ENCODE peak calls at places on chromosomes 3 and 15, in six cellular contexts. One of them, this sample, is unnamed.

GRCh38 chr3:96209703-96210102 is 604.7 kb upstream of the EPHA6 start:
- DNase-seq in HCT116: no peak
- DNase-seq in hepatocyte: peak
- DNase-seq in PC-9: no peak
- DNase-seq in H1: no peak
- DNase-seq in K562: no peak
- DNase-seq in this sample: no peak

GRCh38 chr15:37372064-37372463 is 271.7 kb upstream of the MEIS2 start:
- DNase-seq in H1: no peak
- DNase-seq in HCT116: no peak
- DNase-seq in K562: no peak
- DNase-seq in hepatocyte: peak
- DNase-seq in PC-9: no peak
- DNase-seq in this sample: no peak

GRCh38 chr15:74917676-74918075 is 11.0 kb upstream of the FAM219B start:
- DNase-seq in K562: no peak
- DNase-seq in hepatocyte: no peak
- DNase-seq in HCT116: no peak
- DNase-seq in H1: no peak
- DNase-seq in PC-9: no peak
- DNase-seq in this sample: no peak

GRCh38 chr3:39147711-39148115 is 5.7 kb downstream of the CSRNP1 start:
- DNase-seq in hepatocyte: peak
- DNase-seq in HCT116: no peak
- DNase-seq in H1: no peak
- DNase-seq in K562: no peak
- DNase-seq in PC-9: no peak
- DNase-seq in this sample: no peak

GRCh38 chr15:101536875-101537405 is 47.4 kb upstream of the PCSK6 start:
- DNase-seq in HCT116: no peak
- DNase-seq in K562: no peak
- DNase-seq in H1: no peak
- DNase-seq in hepatocyte: no peak
- DNase-seq in PC-9: no peak
- DNase-seq in this sample: no peak

GRCh38 chr3:30475038-30475808 is 131.2 kb upstream of the TGFBR2 start:
- DNase-seq in hepatocyte: no peak
- DNase-seq in K562: no peak
- DNase-seq in HCT116: no peak
- DNase-seq in H1: no peak
- DNase-seq in PC-9: no peak
- DNase-seq in this sample: no peak

GRCh38 chr3:133152056-133152455 is 113.9 kb downstream of the TMEM108 start:
- DNase-seq in K562: no peak
- DNase-seq in H1: no peak
- DNase-seq in PC-9: no peak
- DNase-seq in HCT116: no peak
- DNase-seq in hepatocyte: peak
- DNase-seq in this sample: no peak

GRCh38 chr3:118144919-118145318 is 889.7 kb downstream of the IGSF11 start:
- DNase-seq in HCT116: no peak
- DNase-seq in H1: no peak
- DNase-seq in PC-9: no peak
- DNase-seq in K562: no peak
- DNase-seq in hepatocyte: no peak
- DNase-seq in this sample: no peak

GRCh38 chr3:63092545-63092944 is 185.6 kb upstream of the SYNPR start:
- DNase-seq in HCT116: no peak
- DNase-seq in PC-9: no peak
- DNase-seq in K562: no peak
- DNase-seq in hepatocyte: no peak
- DNase-seq in H1: no peak
- DNase-seq in this sample: no peak

GRCh38 chr3:63993653-63994079 is 29.6 kb downstream of the PSMD6 start:
- DNase-seq in PC-9: peak
- DNase-seq in HCT116: peak
- DNase-seq in H1: peak
- DNase-seq in K562: peak
- DNase-seq in hepatocyte: peak
- DNase-seq in this sample: no peak

GRCh38 chr3:36677331-36678007 is 86.9 kb downstream of the DCLK3 start:
- DNase-seq in K562: no peak
- DNase-seq in PC-9: peak
- DNase-seq in HCT116: peak
- DNase-seq in hepatocyte: no peak
- DNase-seq in H1: no peak
- DNase-seq in this sample: no peak

GRCh38 chr3:186413615-186414415 is 51.8 kb upstream of the DGKG start:
- DNase-seq in H1: peak
- DNase-seq in HCT116: no peak
- DNase-seq in K562: no peak
- DNase-seq in PC-9: peak
- DNase-seq in hepatocyte: peak
- DNase-seq in this sample: peak

GRCh38 chr3:172355836-172356235 is 92.4 kb downstream of the GHSR start:
- DNase-seq in K562: no peak
- DNase-seq in H1: no peak
- DNase-seq in HCT116: peak
- DNase-seq in PC-9: peak
- DNase-seq in hepatocyte: peak
- DNase-seq in this sample: no peak

GRCh38 chr3:113205481-113205880 is 5.9 kb upstream of the BOC start:
- DNase-seq in HCT116: no peak
- DNase-seq in H1: no peak
- DNase-seq in PC-9: no peak
- DNase-seq in hepatocyte: no peak
- DNase-seq in K562: no peak
- DNase-seq in this sample: no peak

GRCh38 chr3:69411331-69411730 is 25.4 kb upstream of the FRMD4B start:
- DNase-seq in hepatocyte: no peak
- DNase-seq in H1: no peak
- DNase-seq in HCT116: no peak
- DNase-seq in K562: no peak
- DNase-seq in PC-9: no peak
- DNase-seq in this sample: no peak

GRCh38 chr3:19348929-19349564 is 200.7 kb downstream of the KCNH8 start:
- DNase-seq in PC-9: no peak
- DNase-seq in hepatocyte: peak
- DNase-seq in H1: no peak
- DNase-seq in K562: peak
- DNase-seq in HCT116: peak
- DNase-seq in this sample: no peak

GRCh38 chr3:55826731-55827496 is 339.8 kb upstream of the WNT5A start:
- DNase-seq in H1: no peak
- DNase-seq in hepatocyte: no peak
- DNase-seq in K562: no peak
- DNase-seq in HCT116: no peak
- DNase-seq in PC-9: no peak
- DNase-seq in this sample: no peak

GRCh38 chr3:126961791-126962461 is 21.0 kb upstream of the PLXNA1 start:
- DNase-seq in HCT116: no peak
- DNase-seq in K562: peak
- DNase-seq in H1: no peak
- DNase-seq in hepatocyte: no peak
- DNase-seq in PC-9: no peak
- DNase-seq in this sample: no peak

GRCh38 chr3:170383567-170383966 is 26.1 kb downstream of the SKIL start:
- DNase-seq in K562: no peak
- DNase-seq in hepatocyte: no peak
- DNase-seq in HCT116: no peak
- DNase-seq in H1: no peak
- DNase-seq in PC-9: no peak
- DNase-seq in this sample: no peak

GRCh38 chr15:39426552-39427532 is 154.0 kb upstream of the THBS1 start:
- DNase-seq in K562: no peak
- DNase-seq in HCT116: no peak
- DNase-seq in H1: no peak
- DNase-seq in hepatocyte: peak
- DNase-seq in PC-9: no peak
- DNase-seq in this sample: no peak

GRCh38 chr3:54968546-54969172 is 40.8 kb upstream of the LRTM1 start:
- DNase-seq in HCT116: no peak
- DNase-seq in PC-9: no peak
- DNase-seq in hepatocyte: no peak
- DNase-seq in K562: no peak
- DNase-seq in H1: no peak
- DNase-seq in this sample: no peak

GRCh38 chr3:170585008-170585936 is 603 bp downstream of the SLC7A14 start:
- DNase-seq in PC-9: no peak
- DNase-seq in HCT116: no peak
- DNase-seq in H1: no peak
- DNase-seq in hepatocyte: no peak
- DNase-seq in K562: no peak
- DNase-seq in this sample: no peak

GRCh38 chr15:23646165-23647000 is 1.3 kb downstream of the MAGEL2 start:
- DNase-seq in HCT116: no peak
- DNase-seq in K562: no peak
- DNase-seq in hepatocyte: peak
- DNase-seq in H1: no peak
- DNase-seq in PC-9: no peak
- DNase-seq in this sample: no peak
- TF ChIP-seq EZH2 in HCT116: no peak
- TF ChIP-seq EZH2 in K562: no peak
- TF ChIP-seq EZH2 in hepatocyte: no peak
- TF ChIP-seq EZH2 in H1: no peak
- TF ChIP-seq EZH2 in PC-9: no peak
- TF ChIP-seq EZH2 in this sample: no peak

DNA sequence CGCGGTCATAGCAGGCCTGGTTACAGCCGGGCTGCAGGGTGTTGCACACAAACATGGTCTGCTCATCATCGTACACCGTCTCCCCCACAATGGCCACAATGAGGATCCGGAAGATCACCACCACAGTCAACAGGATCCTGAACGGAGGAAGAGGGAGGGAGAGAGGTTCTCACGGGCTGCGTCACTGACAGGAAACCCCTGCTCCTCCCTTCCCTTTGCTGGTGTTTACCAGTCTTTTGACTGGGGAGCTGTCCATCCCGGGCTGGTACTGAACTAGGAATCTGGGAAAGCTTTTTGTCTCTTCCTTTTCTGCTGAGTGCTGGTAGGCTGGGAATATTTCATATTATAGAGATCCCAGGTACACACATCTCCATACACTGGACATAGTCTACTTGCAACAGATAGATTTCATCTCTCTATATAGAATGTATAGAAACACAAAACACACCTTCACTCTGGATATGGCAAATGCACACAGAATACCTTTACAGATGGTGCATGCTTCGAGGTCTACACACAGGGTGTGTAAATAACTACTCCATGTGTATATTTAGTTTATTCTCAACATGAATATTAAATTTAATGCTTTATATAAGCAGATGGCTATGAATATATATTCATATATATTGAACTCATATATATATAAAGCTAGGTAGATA is 1.4 kb downstream of the GJD2 start:
- DNase-seq in HCT116: no peak
- DNase-seq in K562: peak
- DNase-seq in hepatocyte: peak
- DNase-seq in PC-9: no peak
- DNase-seq in H1: peak
- DNase-seq in this sample: peak
- TF ChIP-seq EZH2 in HCT116: no peak
- TF ChIP-seq EZH2 in K562: no peak
- TF ChIP-seq EZH2 in hepatocyte: no peak
- TF ChIP-seq EZH2 in PC-9: no peak
- TF ChIP-seq EZH2 in H1: no peak
- TF ChIP-seq EZH2 in this sample: no peak

DNA sequence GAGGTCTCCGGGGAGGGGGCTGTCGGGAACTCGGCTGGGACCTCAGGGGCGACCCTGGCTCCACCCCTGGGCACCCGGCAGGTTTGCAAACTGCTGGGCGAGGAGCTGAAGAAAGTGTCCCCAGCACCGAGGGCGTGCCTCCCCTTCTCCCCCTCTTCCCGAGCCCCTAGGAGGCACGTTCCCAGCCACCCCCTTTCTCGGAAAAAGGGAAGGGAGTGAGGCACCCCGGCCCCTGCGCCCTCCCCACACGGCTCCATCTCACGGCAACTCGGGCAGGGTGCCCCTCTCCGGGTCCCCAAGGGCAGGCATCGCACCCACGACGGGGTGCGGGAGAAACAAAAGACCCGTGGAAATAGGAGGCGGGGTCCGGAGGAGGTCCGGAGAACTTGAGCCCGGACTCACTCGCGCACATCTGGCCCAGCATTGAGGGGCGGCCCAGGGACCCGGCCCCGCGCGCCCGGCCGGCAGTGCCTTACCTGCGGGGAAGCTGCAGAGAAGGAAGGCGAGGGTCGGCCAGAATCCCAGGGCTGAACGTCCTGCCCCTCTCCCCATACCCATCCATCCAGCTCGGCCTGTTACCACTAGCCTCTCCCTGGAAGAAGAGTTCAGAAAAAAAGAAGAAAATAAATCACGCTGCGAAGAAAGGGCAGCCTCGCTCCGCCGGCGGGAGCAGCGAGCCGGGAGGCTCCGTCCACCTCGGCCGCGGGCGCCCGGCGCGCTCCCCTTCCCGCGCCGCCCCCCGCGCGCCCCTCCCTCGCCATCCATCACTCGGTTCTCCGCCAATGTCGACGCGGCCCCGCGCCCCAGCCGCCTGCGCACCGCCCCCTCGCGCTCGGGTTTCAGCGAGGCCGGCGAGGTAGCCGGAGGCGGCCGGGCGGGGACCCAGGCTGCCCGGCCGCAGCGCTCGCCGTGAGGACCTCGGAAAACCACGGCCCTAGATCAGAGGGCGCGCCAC is 16.3 kb downstream of the RGMA start:
- DNase-seq in HCT116: peak
- DNase-seq in hepatocyte: peak
- DNase-seq in PC-9: peak
- DNase-seq in K562: peak
- DNase-seq in H1: no peak
- DNase-seq in this sample: no peak
- TF ChIP-seq EZH2 in HCT116: no peak
- TF ChIP-seq EZH2 in hepatocyte: no peak
- TF ChIP-seq EZH2 in PC-9: no peak
- TF ChIP-seq EZH2 in K562: no peak
- TF ChIP-seq EZH2 in H1: no peak
- TF ChIP-seq EZH2 in this sample: no peak

DNA sequence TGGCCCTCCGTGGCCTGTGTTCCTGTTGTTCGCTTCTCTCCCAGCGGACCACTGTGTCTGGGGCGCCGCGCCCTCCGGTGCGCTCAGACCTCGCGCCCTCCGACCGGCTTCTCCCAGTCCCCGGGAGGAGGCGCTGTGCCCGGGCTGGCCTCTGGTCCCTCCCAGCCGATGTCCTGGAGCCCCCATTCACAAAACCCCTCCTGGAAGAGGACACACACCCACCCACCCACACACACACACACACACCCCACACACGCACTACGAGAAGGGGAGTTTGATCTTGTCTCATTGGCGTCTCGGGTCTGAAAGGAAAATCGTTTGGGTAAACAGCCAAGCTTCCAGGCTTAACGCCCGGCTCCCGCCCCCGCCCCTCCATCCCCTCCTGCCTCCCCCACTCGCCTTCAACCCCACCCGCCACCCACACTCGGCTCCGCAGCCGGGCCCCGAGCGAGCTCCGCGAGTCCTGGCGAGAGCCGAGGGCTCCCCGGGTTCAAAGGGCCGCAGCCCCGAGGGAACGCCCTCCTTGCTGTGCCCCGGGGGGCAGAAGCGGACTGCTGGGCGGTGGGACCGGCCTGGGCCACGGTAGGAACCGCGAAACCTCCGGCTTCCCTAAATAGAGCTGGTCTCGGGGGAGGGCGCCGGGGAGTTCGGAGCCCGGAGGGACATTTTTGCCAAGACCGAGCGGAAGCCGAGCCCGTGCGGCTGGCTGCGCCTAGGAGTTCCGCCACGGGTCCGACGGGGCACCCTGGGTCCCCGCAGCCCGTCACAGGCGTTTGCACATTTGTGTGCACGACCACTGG is 23.6 kb downstream of the NR2F2 start:
- DNase-seq in hepatocyte: peak
- DNase-seq in HCT116: no peak
- DNase-seq in PC-9: no peak
- DNase-seq in H1: no peak
- DNase-seq in K562: peak
- DNase-seq in this sample: no peak
- TF ChIP-seq EZH2 in hepatocyte: no peak
- TF ChIP-seq EZH2 in HCT116: no peak
- TF ChIP-seq EZH2 in PC-9: no peak
- TF ChIP-seq EZH2 in H1: peak
- TF ChIP-seq EZH2 in K562: no peak
- TF ChIP-seq EZH2 in this sample: no peak

This sample was measured in SK-N-MC.